ENCODE peak calls at places on chromosomes 1 and 21, in four cellular contexts. One of them, this sample, is unnamed.

GRCh38 chr1:26190373-26190987 is at the start of gene CATSPER4:
- DNase-seq in fibroblast of lung: no peak
- DNase-seq in endothelial cell of umbilical vein: no peak
- DNase-seq in kidney epithelial cell: no peak
- DNase-seq in this sample: no peak

GRCh38 chr1:94713472-94714141 is 106.5 kb upstream of the SLC44A3 start:
- DNase-seq in fibroblast of lung: peak
- DNase-seq in endothelial cell of umbilical vein: no peak
- DNase-seq in kidney epithelial cell: peak
- DNase-seq in this sample: peak

GRCh38 chr1:25020851-25021585 is 90.9 kb upstream of the RUNX3 start:
- DNase-seq in fibroblast of lung: no peak
- DNase-seq in endothelial cell of umbilical vein: no peak
- DNase-seq in kidney epithelial cell: no peak
- DNase-seq in this sample: no peak

GRCh38 chr21:45640888-45641479 is 2.5 kb upstream of the PCBP3 start:
- DNase-seq in fibroblast of lung: peak
- DNase-seq in endothelial cell of umbilical vein: no peak
- DNase-seq in kidney epithelial cell: no peak
- DNase-seq in this sample: no peak

GRCh38 chr1:156123356-156124196 is 9.1 kb downstream of the LMNA start:
- DNase-seq in fibroblast of lung: peak
- DNase-seq in endothelial cell of umbilical vein: peak
- DNase-seq in kidney epithelial cell: peak
- DNase-seq in this sample: peak

GRCh38 chr1:201732351-201732750 is 96.6 kb upstream of the IPO9 start:
- DNase-seq in fibroblast of lung: no peak
- DNase-seq in endothelial cell of umbilical vein: no peak
- DNase-seq in kidney epithelial cell: no peak
- DNase-seq in this sample: no peak

GRCh38 chr1:179813626-179814351 is 63.8 kb downstream of the TOR1AIP2 start:
- DNase-seq in fibroblast of lung: no peak
- DNase-seq in endothelial cell of umbilical vein: no peak
- DNase-seq in kidney epithelial cell: no peak
- DNase-seq in this sample: no peak

GRCh38 chr1:247407180-247407616 is 8.8 kb upstream of the NLRP3 start:
- DNase-seq in fibroblast of lung: no peak
- DNase-seq in endothelial cell of umbilical vein: no peak
- DNase-seq in kidney epithelial cell: no peak
- DNase-seq in this sample: no peak

GRCh38 chr1:31374511-31375196 is 1.8 kb upstream of the FABP3 start:
- DNase-seq in fibroblast of lung: peak
- DNase-seq in endothelial cell of umbilical vein: no peak
- DNase-seq in kidney epithelial cell: no peak
- DNase-seq in this sample: no peak

GRCh38 chr1:107710005-107710404 is 255.0 kb downstream of the VAV3 start:
- DNase-seq in fibroblast of lung: no peak
- DNase-seq in endothelial cell of umbilical vein: no peak
- DNase-seq in kidney epithelial cell: no peak
- DNase-seq in this sample: no peak

GRCh38 chr1:25111706-25112105 is 120.6 kb downstream of the SYF2 start:
- DNase-seq in fibroblast of lung: no peak
- DNase-seq in endothelial cell of umbilical vein: no peak
- DNase-seq in kidney epithelial cell: no peak
- DNase-seq in this sample: no peak

GRCh38 chr1:106620521-106620954 is 435.9 kb upstream of the PRMT6 start:
- DNase-seq in fibroblast of lung: peak
- DNase-seq in endothelial cell of umbilical vein: no peak
- DNase-seq in kidney epithelial cell: peak
- DNase-seq in this sample: peak

GRCh38 chr1:171140466-171140865 is 44.6 kb upstream of the FMO2 start:
- DNase-seq in fibroblast of lung: no peak
- DNase-seq in endothelial cell of umbilical vein: no peak
- DNase-seq in kidney epithelial cell: no peak
- DNase-seq in this sample: no peak

GRCh38 chr1:88763649-88764406 is 79.8 kb downstream of the PKN2 start:
- DNase-seq in fibroblast of lung: peak
- DNase-seq in endothelial cell of umbilical vein: no peak
- DNase-seq in kidney epithelial cell: no peak
- DNase-seq in this sample: no peak

GRCh38 chr21:29639366-29640232 is 300.2 kb downstream of the GRIK1 start:
- DNase-seq in fibroblast of lung: no peak
- DNase-seq in endothelial cell of umbilical vein: no peak
- DNase-seq in kidney epithelial cell: no peak
- DNase-seq in this sample: no peak

GRCh38 chr1:165815725-165816124 is 11.7 kb upstream of the UCK2 start:
- DNase-seq in fibroblast of lung: no peak
- DNase-seq in endothelial cell of umbilical vein: peak
- DNase-seq in kidney epithelial cell: no peak
- DNase-seq in this sample: no peak

GRCh38 chr1:248618878-248619277 is 16.0 kb downstream of the OR2T11 start:
- DNase-seq in fibroblast of lung: peak
- DNase-seq in endothelial cell of umbilical vein: peak
- DNase-seq in kidney epithelial cell: no peak
- DNase-seq in this sample: no peak

GRCh38 chr1:29504266-29504665 is 267.9 kb downstream of the PTPRU start:
- DNase-seq in fibroblast of lung: no peak
- DNase-seq in endothelial cell of umbilical vein: no peak
- DNase-seq in kidney epithelial cell: no peak
- DNase-seq in this sample: no peak

GRCh38 chr1:25799758-25800537 is at the start of gene SELENON:
- DNase-seq in fibroblast of lung: peak
- DNase-seq in endothelial cell of umbilical vein: peak
- DNase-seq in kidney epithelial cell: no peak
- DNase-seq in this sample: no peak

GRCh38 chr21:34994646-34995631 is 54.2 kb downstream of the RUNX1 start:
- DNase-seq in fibroblast of lung: no peak
- DNase-seq in endothelial cell of umbilical vein: no peak
- DNase-seq in kidney epithelial cell: no peak
- DNase-seq in this sample: no peak

GRCh38 chr1:202283991-202284390 is 57.7 kb downstream of the UBE2T start:
- DNase-seq in fibroblast of lung: peak
- DNase-seq in endothelial cell of umbilical vein: peak
- DNase-seq in kidney epithelial cell: peak
- DNase-seq in this sample: no peak

GRCh38 chr1:67978988-67979516 is 71.4 kb downstream of the DIRAS3 start:
- DNase-seq in fibroblast of lung: peak
- DNase-seq in endothelial cell of umbilical vein: peak
- DNase-seq in kidney epithelial cell: peak
- DNase-seq in this sample: peak

GRCh38 chr1:183514235-183514634 is 41.9 kb downstream of the SMG7 start:
- DNase-seq in fibroblast of lung: no peak
- DNase-seq in endothelial cell of umbilical vein: peak
- DNase-seq in kidney epithelial cell: no peak
- DNase-seq in this sample: no peak
- H3K4me3 ChIP-seq in fibroblast of lung: no peak
- H3K4me3 ChIP-seq in endothelial cell of umbilical vein: no peak
- H3K4me3 ChIP-seq in kidney epithelial cell: no peak
- H3K4me3 ChIP-seq in this sample: no peak

GRCh38 chr1:63557365-63557987 is 34.2 kb downstream of the EFCAB7 start:
- DNase-seq in fibroblast of lung: peak
- DNase-seq in endothelial cell of umbilical vein: peak
- DNase-seq in kidney epithelial cell: no peak
- DNase-seq in this sample: no peak
- TF ChIP-seq CTCF in fibroblast of lung: peak
- TF ChIP-seq CTCF in endothelial cell of umbilical vein: peak
- TF ChIP-seq CTCF in kidney epithelial cell: peak
- TF ChIP-seq CTCF in this sample: peak

DNA sequence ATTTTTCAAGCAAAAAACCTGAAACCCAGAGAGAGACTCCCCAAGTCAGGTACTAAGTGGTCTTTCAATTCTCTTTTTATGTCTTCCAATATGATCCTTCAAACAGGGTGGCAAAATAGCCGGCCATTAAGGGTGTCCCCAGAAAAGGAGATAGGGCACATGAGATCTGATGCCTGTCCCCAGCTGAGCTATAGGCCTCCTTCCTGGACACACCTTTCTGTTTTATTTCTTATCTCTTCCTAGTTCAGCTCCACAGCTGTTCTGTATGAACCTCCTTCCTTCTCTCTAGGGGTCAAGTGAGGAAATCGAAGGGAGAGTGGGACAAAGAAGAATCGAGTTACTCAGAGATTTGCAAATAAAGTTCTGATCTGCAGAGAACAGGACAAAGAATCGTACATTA is 112.4 kb upstream of the ATP1A1 start:
- DNase-seq in fibroblast of lung: no peak
- DNase-seq in endothelial cell of umbilical vein: no peak
- DNase-seq in kidney epithelial cell: no peak
- DNase-seq in this sample: no peak
- H3K4me3 ChIP-seq in fibroblast of lung: no peak
- H3K4me3 ChIP-seq in endothelial cell of umbilical vein: no peak
- H3K4me3 ChIP-seq in kidney epithelial cell: no peak
- H3K4me3 ChIP-seq in this sample: no peak

GRCh38 chr1:71184410-71184809 is 103.6 kb upstream of the ZRANB2 start:
- DNase-seq in fibroblast of lung: no peak
- DNase-seq in endothelial cell of umbilical vein: no peak
- DNase-seq in kidney epithelial cell: no peak
- DNase-seq in this sample: no peak
- TF ChIP-seq CTCF in fibroblast of lung: no peak
- TF ChIP-seq CTCF in endothelial cell of umbilical vein: no peak
- TF ChIP-seq CTCF in kidney epithelial cell: no peak
- TF ChIP-seq CTCF in this sample: no peak

DNA sequence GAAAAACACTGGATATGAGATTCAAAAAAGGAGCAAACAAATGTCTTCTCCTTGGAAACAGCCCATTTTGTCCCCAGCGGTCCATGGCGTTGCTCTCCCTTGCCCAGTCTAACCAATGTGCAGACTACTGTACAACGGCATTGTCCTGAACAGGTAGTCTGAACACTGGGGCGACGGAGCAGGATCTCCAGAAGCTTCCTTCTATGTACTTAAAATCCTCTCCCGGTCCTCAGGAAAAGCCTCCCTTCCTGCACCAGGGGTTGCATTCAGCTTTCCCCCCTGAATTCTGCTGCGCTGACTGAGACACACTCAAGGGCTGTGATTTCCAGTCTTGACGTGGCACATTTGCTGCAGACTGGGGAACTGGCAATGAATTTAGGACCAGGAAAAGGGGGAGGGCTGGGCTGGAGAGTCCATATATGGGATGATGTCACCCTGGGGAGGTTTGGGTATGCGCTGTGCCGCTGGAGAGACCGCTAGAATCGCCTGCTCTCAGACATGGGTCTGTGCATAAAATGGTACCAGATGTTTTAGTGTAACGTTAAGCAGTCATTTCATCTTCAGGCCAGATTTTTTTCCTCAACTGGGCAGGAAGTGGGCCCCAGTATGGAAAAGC is 275.9 kb upstream of the C1orf105 start:
- DNase-seq in fibroblast of lung: peak
- DNase-seq in endothelial cell of umbilical vein: peak
- DNase-seq in kidney epithelial cell: no peak
- DNase-seq in this sample: no peak
- H3K4me3 ChIP-seq in fibroblast of lung: peak
- H3K4me3 ChIP-seq in endothelial cell of umbilical vein: peak
- H3K4me3 ChIP-seq in kidney epithelial cell: no peak
- H3K4me3 ChIP-seq in this sample: no peak

GRCh38 chr1:230725256-230726012 is 11.5 kb upstream of the AGT start:
- DNase-seq in fibroblast of lung: no peak
- DNase-seq in endothelial cell of umbilical vein: no peak
- DNase-seq in kidney epithelial cell: no peak
- DNase-seq in this sample: no peak

GRCh38 chr1:230730979-230731378 is 16.2 kb upstream of the CAPN9 start:
- DNase-seq in fibroblast of lung: no peak
- DNase-seq in endothelial cell of umbilical vein: no peak
- DNase-seq in kidney epithelial cell: no peak
- DNase-seq in this sample: no peak

DNA sequence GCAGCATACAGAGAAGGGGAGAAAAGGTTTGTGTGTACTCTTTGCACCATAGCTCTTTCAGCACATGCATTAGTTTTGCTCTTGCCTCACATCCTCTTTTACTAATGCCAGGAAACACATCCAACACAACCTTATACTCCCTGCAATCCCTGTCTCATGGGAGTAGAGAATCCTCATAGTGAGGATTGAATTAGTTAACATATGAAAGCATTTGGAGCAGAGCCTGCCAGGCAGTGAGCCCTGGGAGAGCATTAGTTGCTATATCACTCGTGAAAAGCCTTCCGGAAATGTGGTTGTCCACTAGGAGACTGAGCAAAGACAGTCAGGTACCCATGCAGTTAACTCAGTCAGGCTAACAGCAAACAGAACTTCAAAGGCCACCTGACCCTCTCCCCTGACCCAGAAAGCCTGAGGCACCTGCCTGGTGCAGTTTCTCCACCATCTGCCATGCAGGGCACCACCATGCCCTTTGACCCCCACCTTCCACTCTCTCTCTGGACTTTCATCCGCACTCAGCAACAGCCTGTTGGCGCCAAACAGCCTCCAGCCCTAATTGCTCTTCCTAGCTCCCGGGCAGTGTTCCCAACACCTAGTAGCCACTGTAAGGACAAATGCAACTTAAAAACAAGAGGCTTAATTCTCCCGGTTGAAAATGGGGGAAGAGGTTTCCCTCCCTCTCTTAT is 14.9 kb upstream of the AGT start:
- DNase-seq in fibroblast of lung: no peak
- DNase-seq in endothelial cell of umbilical vein: no peak
- DNase-seq in kidney epithelial cell: no peak
- DNase-seq in this sample: no peak
- TF ChIP-seq CTCF in fibroblast of lung: no peak
- TF ChIP-seq CTCF in endothelial cell of umbilical vein: no peak
- TF ChIP-seq CTCF in kidney epithelial cell: no peak
- TF ChIP-seq CTCF in this sample: no peak

GRCh38 chr1:33331444-33332356 is 10.8 kb upstream of the A3GALT2 start:
- DNase-seq in fibroblast of lung: no peak
- DNase-seq in endothelial cell of umbilical vein: no peak
- DNase-seq in kidney epithelial cell: no peak
- DNase-seq in this sample: no peak

GRCh38 chr1:33335020-33335419 is 14.1 kb upstream of the A3GALT2 start:
- DNase-seq in fibroblast of lung: no peak
- DNase-seq in endothelial cell of umbilical vein: no peak
- DNase-seq in kidney epithelial cell: no peak
- DNase-seq in this sample: no peak

GRCh38 chr1:33332357-33332789 is 11.5 kb upstream of the A3GALT2 start:
- DNase-seq in fibroblast of lung: no peak
- DNase-seq in endothelial cell of umbilical vein: no peak
- DNase-seq in kidney epithelial cell: no peak
- DNase-seq in this sample: peak

GRCh38 chr1:33332881-33333280 is 12.0 kb upstream of the A3GALT2 start:
- DNase-seq in fibroblast of lung: no peak
- DNase-seq in endothelial cell of umbilical vein: no peak
- DNase-seq in kidney epithelial cell: no peak
- DNase-seq in this sample: no peak

GRCh38 chr1:33334081-33334552 is 13.2 kb upstream of the A3GALT2 start:
- DNase-seq in fibroblast of lung: peak
- DNase-seq in endothelial cell of umbilical vein: no peak
- DNase-seq in kidney epithelial cell: no peak
- DNase-seq in this sample: no peak
- H3K4me3 ChIP-seq in fibroblast of lung: no peak
- H3K4me3 ChIP-seq in endothelial cell of umbilical vein: no peak
- H3K4me3 ChIP-seq in kidney epithelial cell: no peak
- H3K4me3 ChIP-seq in this sample: no peak

GRCh38 chr1:54027848-54028247 is 9.9 kb upstream of the LDLRAD1 start:
- DNase-seq in fibroblast of lung: no peak
- DNase-seq in endothelial cell of umbilical vein: no peak
- DNase-seq in kidney epithelial cell: no peak
- DNase-seq in this sample: no peak
- TF ChIP-seq CTCF in fibroblast of lung: no peak
- TF ChIP-seq CTCF in endothelial cell of umbilical vein: no peak
- TF ChIP-seq CTCF in kidney epithelial cell: no peak
- TF ChIP-seq CTCF in this sample: no peak